ENCODE peak calls at places on chromosomes 3 and 15, in four cellular contexts. A is left lung; V is central memory CD4-positive, alpha-beta T cell; S is psoas muscle. Y is an unnamed sample.

GRCh38 chr3:113751145-113751544 is 4.3 kb downstream of the ATP6V1A start:
- DNase-seq in V (no peak), S (no peak), A (no peak), Y (no peak)

GRCh38 chr3:67619966-67620365 is 34.4 kb downstream of the SUCLG2 start:
- DNase-seq in A (no peak), S (no peak), V (no peak), Y (no peak)

GRCh38 chr3:197000211-197000610 is 29.4 kb downstream of the MELTF start:
- DNase-seq in S (no peak), A (no peak), V (no peak), Y (no peak)

GRCh38 chr3:139559541-139559940 is 20.0 kb upstream of the RBP1 start:
- DNase-seq in V (no peak), S (no peak), A (no peak), Y (no peak)

GRCh38 chr15:38482572-38482971 is 28.6 kb downstream of the FAM98B start:
- DNase-seq in V (no peak), A (no peak), S (no peak), Y (no peak)

GRCh38 chr15:99970891-99971330 is 237.7 kb upstream of the LYSMD4 start:
- DNase-seq in S (no peak), V (no peak), A (no peak), Y (no peak)

GRCh38 chr15:50012790-50013189 is 106.2 kb downstream of the ATP8B4 start:
- DNase-seq in V (no peak), A (no peak), S (no peak), Y (no peak)

GRCh38 chr3:129485681-129486056 is 42.8 kb upstream of the RHO start:
- DNase-seq in V (no peak), S (peak; percentile 88), A (peak; percentile 90), Y (no peak)

GRCh38 chr3:22117091-22117490 is 366.1 kb upstream of the ZNF385D start:
- DNase-seq in V (no peak), A (no peak), S (no peak), Y (no peak)

GRCh38 chr3:9747267-9747666 is 2.5 kb upstream of the OGG1 start:
- DNase-seq in S (no peak), A (no peak), V (no peak), Y (no peak)

GRCh38 chr15:63971427-63971805 is 74.9 kb downstream of the DAPK2 start:
- DNase-seq in A (no peak), V (peak; percentile 28), S (peak; percentile 73), Y (no peak)

GRCh38 chr3:141379250-141379872 is 11.1 kb downstream of the ZBTB38 start:
- DNase-seq in S (no peak), A (no peak), V (peak; percentile 40), Y (peak; percentile 44)

GRCh38 chr3:61811652-61812051 is 250.3 kb downstream of the PTPRG start:
- DNase-seq in V (no peak), A (no peak), S (no peak), Y (no peak)

GRCh38 chr3:148882288-148882687 is 17.2 kb downstream of the CPA3 start:
- DNase-seq in S (no peak), A (no peak), V (no peak), Y (no peak)

GRCh38 chr3:114929971-114930732 is 216.9 kb downstream of the ZBTB20 start:
- DNase-seq in S (no peak), V (no peak), A (peak; percentile 36), Y (no peak)

GRCh38 chr15:37951999-37952398 is 17.6 kb downstream of the TMCO5A start:
- DNase-seq in A (no peak), S (no peak), V (no peak), Y (no peak)

GRCh38 chr3:129560269-129560787 is 17.4 kb downstream of the H1-8 start:
- DNase-seq in S (peak; percentile 75), V (no peak), A (peak; percentile 68), Y (no peak)

GRCh38 chr3:173789530-173789929 is 392.0 kb downstream of the NLGN1 start:
- DNase-seq in S (no peak), V (no peak), A (no peak), Y (no peak)

GRCh38 chr3:129481783-129482332 is 41.8 kb downstream of the IFT122 start:
- DNase-seq in S (peak; percentile 76), A (peak; percentile 80), V (peak; percentile 81), Y (peak; percentile 82)